ENCODE peak calls at places on chromosomes 3 and 15, in six cellular contexts. S is uterus; L is fibroblast of lung; G is adrenal gland; F is K562; I is CD4-positive, CD25-positive, alpha-beta regulatory T cell. Z is an unnamed sample. For H3K4me1, the result is how much of the 10 kb centered on the place peaks cover.

GRCh38 chr15:58114812-58115211 is 23.4 kb upstream of the AQP9 start:
- DNase-seq in I (no peak), L (no peak), G (no peak), F (peak), S (no peak), Z (no peak)

GRCh38 chr15:29618586-29618985 is 203.7 kb downstream of the TJP1 start:
- DNase-seq in L (no peak), G (no peak), S (no peak), I (no peak), F (no peak), Z (no peak)

GRCh38 chr3:100603449-100603848 is 6.0 kb upstream of the ADGRG7 start:
- DNase-seq in I (no peak), S (no peak), G (no peak), F (no peak), L (peak), Z (no peak)

GRCh38 chr3:156492801-156493261 is 62.1 kb downstream of the SSR3 start:
- DNase-seq in L (no peak), F (no peak), I (no peak), S (no peak), G (no peak), Z (no peak)

GRCh38 chr15:98813956-98814355 is 165.6 kb downstream of the IGF1R start:
- DNase-seq in F (no peak), L (no peak), S (no peak), G (no peak), I (no peak), Z (no peak)

GRCh38 chr3:149442845-149443544 is 31.5 kb upstream of the TM4SF4 start:
- DNase-seq in F (no peak), I (no peak), G (no peak), S (no peak), L (peak), Z (no peak)

GRCh38 chr3:101780661-101781060 is 1.6 kb downstream of the NXPE3 start:
- DNase-seq in L (peak), I (no peak), S (no peak), G (no peak), F (peak), Z (no peak)

GRCh38 chr15:55197719-55198118 is 978 bp upstream of the RSL24D1 start:
- DNase-seq in S (no peak), F (no peak), I (no peak), L (no peak), G (no peak), Z (no peak)

GRCh38 chr15:69277316-69277715 is 21.4 kb upstream of the PAQR5 start:
- DNase-seq in S (no peak), G (no peak), F (no peak), I (no peak), L (no peak), Z (no peak)

GRCh38 chr3:51717446-51717845 is 10.6 kb downstream of the GRM2 start:
- DNase-seq in I (no peak), G (no peak), F (no peak), L (no peak), S (no peak), Z (no peak)

GRCh38 chr15:87740655-87741344 is 515.7 kb downstream of the NTRK3 start:
- DNase-seq in I (no peak), S (no peak), L (no peak), G (no peak), F (no peak), Z (no peak)

GRCh38 chr3:113231391-113231790 is 20.0 kb downstream of the BOC start:
- DNase-seq in G (no peak), L (no peak), I (no peak), S (no peak), F (no peak), Z (no peak)
- H3K4me1 ChIP-seq in G (under half), L (under half), I (under half), S (under half), F (under half), Z (under half)

DNA sequence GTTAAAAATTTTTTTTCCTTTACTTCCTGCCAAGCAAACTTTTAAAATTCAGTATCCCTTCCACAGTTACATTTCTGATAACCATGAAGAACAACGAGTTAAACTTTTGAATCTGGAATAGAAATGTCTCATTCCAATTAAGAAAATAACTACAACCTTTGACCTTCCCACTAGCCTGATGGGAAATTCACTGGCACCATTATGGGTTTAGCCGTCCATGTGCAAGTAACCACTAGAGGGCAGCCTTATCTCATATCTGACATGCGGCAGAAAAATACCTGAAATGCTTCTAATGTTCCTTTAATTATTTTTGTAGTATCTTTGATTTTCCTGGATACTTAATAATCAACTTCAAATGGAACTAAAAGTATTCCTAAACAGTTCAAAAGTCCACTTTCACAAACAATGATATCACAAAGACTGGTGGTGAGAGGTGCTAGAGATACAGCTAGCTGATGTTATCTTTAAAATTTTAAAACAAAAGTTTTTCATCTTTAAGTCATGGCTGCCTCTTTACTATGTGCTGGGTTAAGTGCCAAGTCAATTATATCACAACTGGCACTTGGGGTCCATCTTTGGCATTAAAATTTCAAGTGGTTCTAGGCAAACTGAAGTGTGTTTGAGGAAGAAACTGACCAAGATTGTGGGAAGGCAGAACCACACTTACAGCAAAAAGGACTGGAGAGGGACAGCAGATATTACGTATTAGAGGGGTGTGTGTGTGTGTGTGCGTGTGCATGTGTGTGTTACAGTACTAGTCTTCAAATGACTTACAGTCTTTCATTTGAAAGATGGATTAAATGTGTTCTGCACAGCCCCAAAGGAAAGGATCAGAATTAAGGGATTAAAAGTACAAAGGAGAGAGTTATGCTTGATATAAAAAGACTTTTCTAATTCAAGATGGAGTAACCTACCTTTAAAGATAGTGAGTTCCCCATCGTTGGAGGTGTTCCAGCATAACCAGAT is 107.1 kb upstream of the ICE2 start:
- DNase-seq in L (peak), I (peak), G (peak), S (peak), F (peak), Z (no peak)
- H3K27ac ChIP-seq in L (no peak), I (peak), G (no peak), S (peak), F (no peak), Z (no peak)

DNA sequence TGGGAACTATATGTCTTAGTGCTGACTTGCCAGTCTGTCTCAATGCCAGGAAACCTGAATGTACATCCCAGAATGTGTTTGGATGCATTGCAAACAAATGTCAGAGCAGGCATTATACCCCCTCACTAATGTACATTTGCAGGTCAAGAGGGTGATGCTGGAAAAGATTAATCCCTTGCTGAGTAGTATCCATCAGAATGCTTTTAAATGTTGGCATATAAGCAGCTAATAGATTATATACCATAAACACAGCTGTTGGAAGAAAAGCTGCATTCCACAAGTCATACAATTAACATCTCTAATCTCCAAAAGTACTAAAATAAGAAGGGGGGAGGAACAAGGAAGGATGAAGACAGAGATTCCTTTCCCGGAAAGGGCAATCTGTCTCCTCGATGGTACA is 445.7 kb upstream of the CDIN1 start:
- DNase-seq in G (no peak), S (no peak), I (no peak), F (no peak), L (peak), Z (no peak)
- H3K4me3 ChIP-seq in G (no peak), S (no peak), I (no peak), F (no peak), L (no peak), Z (no peak)

DNA sequence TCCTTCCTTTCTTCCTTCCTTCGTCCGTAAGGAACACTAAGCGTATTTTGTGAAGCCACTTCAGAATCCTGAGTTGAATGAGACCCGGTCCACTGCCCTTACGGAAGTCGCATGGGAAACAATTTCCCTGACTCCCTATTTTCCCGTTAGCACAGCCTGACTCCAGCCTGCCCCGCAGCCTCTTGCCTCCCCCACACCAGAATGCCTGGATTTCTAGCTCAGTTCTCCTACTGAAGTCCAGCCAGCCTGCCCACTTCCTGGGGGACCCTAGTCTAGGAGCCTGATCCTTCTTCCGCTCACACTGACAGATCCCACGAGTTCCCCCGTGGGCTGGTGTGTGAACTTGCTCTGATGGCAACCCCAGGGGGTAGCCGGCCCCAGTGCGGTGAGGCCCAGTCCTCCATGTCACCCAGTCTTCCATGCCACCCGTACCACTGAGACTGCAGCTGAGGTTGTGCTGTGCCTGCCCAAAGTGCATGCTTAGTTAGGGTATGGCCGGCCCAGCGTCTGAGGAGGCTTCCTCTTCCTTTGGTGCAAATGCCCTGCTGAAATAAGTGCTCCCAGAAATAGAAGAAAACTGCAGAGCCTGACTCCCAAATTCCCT is 31.6 kb downstream of the MGLL start:
- DNase-seq in F (no peak), L (no peak), I (no peak), S (no peak), G (no peak), Z (peak)
- H3K4me1 ChIP-seq in F (under half), L (under half), I (under half), S (under half), G (under half), Z (half or more)

GRCh38 chr15:62708470-62708869 is 334.1 kb upstream of the TPM1 start:
- DNase-seq in S (no peak), I (no peak), F (no peak), G (no peak), L (no peak), Z (no peak)

GRCh38 chr15:62709261-62709660 is 333.3 kb upstream of the TPM1 start:
- DNase-seq in G (no peak), I (no peak), F (no peak), L (no peak), S (no peak), Z (no peak)

GRCh38 chr15:62715946-62716345 is 326.6 kb upstream of the TPM1 start:
- DNase-seq in L (no peak), F (no peak), S (no peak), G (no peak), I (no peak), Z (no peak)

GRCh38 chr15:62711691-62712454 is 330.7 kb upstream of the TPM1 start:
- DNase-seq in F (no peak), G (no peak), I (no peak), L (no peak), S (no peak), Z (no peak)

DNA sequence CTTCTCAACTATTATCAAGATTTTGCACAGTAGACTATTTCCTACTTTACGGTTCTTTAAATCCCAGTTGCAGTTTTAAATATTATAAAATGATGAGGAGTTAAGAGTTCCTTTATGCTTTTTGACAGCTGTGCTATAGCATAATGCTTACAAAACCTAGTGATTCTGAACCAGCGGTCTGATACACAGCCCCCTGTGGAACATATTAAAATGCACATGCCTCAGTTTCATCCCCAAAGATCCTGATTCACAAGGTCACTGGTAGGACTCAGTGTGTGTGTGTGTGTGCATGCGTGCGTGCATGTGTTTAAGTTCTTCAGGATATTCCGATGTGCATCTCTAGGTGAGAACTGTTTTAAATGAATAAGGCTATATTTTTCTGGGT is 330.1 kb upstream of the TPM1 start:
- DNase-seq in S (no peak), F (no peak), G (no peak), L (no peak), I (no peak), Z (no peak)
- H3K27ac ChIP-seq in S (no peak), F (no peak), G (no peak), L (no peak), I (no peak), Z (no peak)

DNA sequence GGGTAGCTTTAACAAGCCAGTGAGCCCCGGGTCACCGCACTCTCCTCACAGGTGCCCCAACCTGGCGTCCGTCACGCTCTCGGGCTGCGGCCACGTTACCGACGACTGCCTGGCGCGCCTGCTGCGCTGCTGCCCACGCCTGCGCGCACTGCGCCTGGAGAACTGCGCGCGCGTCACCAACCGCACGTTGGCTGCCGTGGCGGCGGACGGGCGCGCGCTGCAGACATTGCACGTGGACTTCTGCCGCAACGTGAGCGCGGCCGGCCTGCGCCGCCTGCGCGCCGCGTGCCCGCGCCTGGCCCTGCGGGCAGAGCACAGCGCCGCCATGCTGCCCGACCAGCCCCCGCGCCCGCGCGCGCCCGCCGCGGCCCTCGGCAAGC is 3.4 kb downstream of the FBXL22 start:
- DNase-seq in F (no peak), I (peak), L (peak), G (peak), S (peak), Z (peak)
- H3K4me3 ChIP-seq in F (no peak), I (peak), L (peak), G (no peak), S (peak), Z (peak)

GRCh38 chr3:66392966-66393485 is 107.8 kb downstream of the LRIG1 start:
- DNase-seq in I (no peak), F (no peak), L (no peak), G (no peak), S (no peak), Z (peak)
- H3K4me1 ChIP-seq in I (under half), F (under half), L (under half), G (under half), S (under half), Z (half or more)

DNA sequence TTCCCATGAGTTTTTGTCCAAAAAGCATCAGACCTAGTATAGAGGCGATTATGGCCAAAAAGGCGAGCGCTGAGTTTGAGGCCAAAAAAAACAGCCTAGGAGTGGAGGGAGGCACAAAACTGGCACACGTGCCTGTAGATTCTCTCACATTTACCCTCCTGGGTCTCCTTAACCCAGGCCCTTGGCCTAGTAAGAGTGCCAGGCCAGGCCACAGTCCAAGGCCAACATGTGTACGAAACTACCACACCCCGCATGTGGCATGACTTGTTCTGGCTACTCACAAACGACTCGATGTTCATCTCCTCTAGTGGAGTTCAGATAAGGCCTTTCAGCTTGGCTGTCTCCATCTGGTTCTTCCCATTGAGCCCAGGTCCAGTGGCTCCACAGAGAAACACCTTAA is 62.9 kb downstream of the DUT start:
- DNase-seq in S (no peak), L (no peak), G (no peak), F (no peak), I (no peak), Z (no peak)
- H3K27ac ChIP-seq in S (peak), L (peak), G (no peak), F (no peak), I (no peak), Z (peak)

DNA sequence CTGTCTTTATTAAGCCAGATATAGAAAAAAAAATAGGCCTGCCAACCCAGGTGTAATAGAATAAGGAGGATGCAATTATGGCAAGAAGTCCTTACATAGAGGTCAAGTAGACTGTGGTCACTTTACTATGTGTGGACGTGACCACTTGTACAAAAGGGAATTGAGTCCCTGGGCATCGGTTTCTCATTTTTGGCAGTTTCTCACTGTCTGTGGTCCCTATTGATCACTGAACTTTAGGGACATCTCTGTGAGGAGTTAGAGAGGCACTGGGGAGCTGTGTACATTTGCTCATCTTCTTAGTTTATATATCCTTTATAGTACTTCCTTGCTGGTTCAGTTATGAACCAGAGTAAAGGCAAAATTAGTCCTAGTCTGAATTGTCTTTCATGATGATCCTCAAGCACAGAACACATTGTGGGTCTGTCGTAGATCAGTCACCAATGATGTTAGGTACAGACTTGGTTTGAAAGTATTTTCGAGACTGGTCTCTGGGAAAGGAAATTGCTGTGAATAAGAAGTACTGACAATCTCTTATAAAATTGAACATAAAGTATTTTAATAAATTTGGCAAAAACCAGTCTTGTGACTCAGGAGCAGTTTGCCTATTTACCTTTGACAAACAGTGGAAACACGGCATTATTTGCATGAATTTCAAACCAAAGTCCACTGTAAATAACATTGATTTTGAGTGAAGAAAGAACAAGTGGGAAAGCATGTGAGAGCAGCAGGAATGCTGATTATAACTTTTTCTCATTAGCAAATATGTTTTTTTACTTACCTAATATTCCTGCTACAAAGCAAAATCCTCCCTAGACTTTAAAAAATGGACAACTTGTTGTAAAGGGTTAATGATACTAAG is 218.9 kb upstream of the DPH6 start:
- DNase-seq in F (no peak), L (no peak), I (no peak), S (no peak), G (no peak), Z (no peak)
- H3K4me3 ChIP-seq in F (no peak), L (no peak), I (no peak), S (no peak), G (no peak), Z (no peak)